ENCODE peak calls at places on chromosomes 2 and 18, in four cellular contexts. Z is GM06990, C is left ventricle myocardium superior, N is MM.1S. W is an unnamed sample.

GRCh38 chr2:20334645-20335203 is 15.9 kb downstream of the PUM2 start:
- DNase-seq in C (no peak), N (no peak), Z (no peak), W (no peak)

GRCh38 chr18:76927216-76927725 is 104.9 kb downstream of the ZNF236 start:
- DNase-seq in Z (no peak), N (no peak), C (no peak), W (no peak)

GRCh38 chr18:47680488-47680887 is 250.0 kb downstream of the SMAD2 start:
- DNase-seq in Z (peak; percentile 49), N (no peak), C (no peak), W (peak; percentile 9)

GRCh38 chr2:158024288-158024898 is 77.3 kb upstream of the UPP2 start:
- DNase-seq in Z (no peak), C (peak; percentile 56), N (peak; percentile 68), W (peak; percentile 21)

GRCh38 chr18:52156166-52156565 is 183.8 kb upstream of the DCC start:
- DNase-seq in Z (no peak), N (no peak), C (no peak), W (no peak)

GRCh38 chr18:40079786-40080185 is 1875.2 kb upstream of the PIK3C3 start:
- DNase-seq in N (no peak), C (no peak), Z (no peak), W (no peak)

GRCh38 chr2:86518498-86518897 is 44.7 kb downstream of the CHMP3 start:
- DNase-seq in Z (no peak), N (peak; percentile 23), C (no peak), W (no peak)

GRCh38 chr2:239767016-239767905 is 257.9 kb downstream of the NDUFA10 start:
- DNase-seq in N (peak; percentile 69), C (no peak), Z (no peak), W (no peak)

GRCh38 chr2:94997981-94998920 is 27.3 kb upstream of the MAL start:
- DNase-seq in Z (no peak), C (no peak), N (no peak), W (no peak)

GRCh38 chr2:20524412-20525040 is 77.7 kb downstream of the RHOB start:
- DNase-seq in N (no peak), Z (peak; percentile 30), C (peak; percentile 66), W (peak; percentile 24)

GRCh38 chr2:30744823-30745222 is 62.4 kb downstream of the CAPN13 start:
- DNase-seq in C (no peak), Z (no peak), N (no peak), W (no peak)

GRCh38 chr2:226581004-226581403 is 218.6 kb downstream of the IRS1 start:
- DNase-seq in N (no peak), Z (no peak), C (no peak), W (no peak)

GRCh38 chr2:27085670-27086089 is 892 bp upstream of the KHK start:
- DNase-seq in Z (peak; percentile 52), C (peak; percentile 91), N (peak; percentile 59), W (no peak)

GRCh38 chr2:175600024-175600831 is 401.8 kb downstream of the LNPK start:
- DNase-seq in N (no peak), Z (no peak), C (peak; percentile 28), W (no peak)

GRCh38 chr2:228841475-228841874 is 429.6 kb downstream of the PID1 start:
- DNase-seq in Z (no peak), N (no peak), C (no peak), W (no peak)

GRCh38 chr18:2979871-2980606 is 32.9 kb downstream of the LPIN2 start:
- DNase-seq in Z (no peak), C (no peak), N (no peak), W (no peak)

GRCh38 chr2:179460530-179460929 is 195.9 kb upstream of the SESTD1 start:
- DNase-seq in C (no peak), N (no peak), Z (no peak), W (no peak)

GRCh38 chr2:240369725-240370585 is 65.5 kb upstream of the GPC1 start:
- DNase-seq in Z (no peak), C (peak; percentile 88), N (no peak), W (no peak)

GRCh38 chr18:24054130-24054529 is 39.6 kb downstream of the TTC39C start:
- DNase-seq in C (no peak), N (no peak), Z (no peak), W (no peak)

GRCh38 chr2:149365826-149366583 is 35.6 kb downstream of the LYPD6 start:
- DNase-seq in Z (no peak), C (no peak), N (no peak), W (no peak)

GRCh38 chr2:236823976-236824375 is 254.4 kb downstream of the ACKR3 start:
- DNase-seq in C (no peak), N (no peak), Z (no peak), W (no peak)

GRCh38 chr2:118521960-118522359 is 325.5 kb downstream of the EN1 start:
- DNase-seq in N (no peak), C (no peak), Z (no peak), W (no peak)

GRCh38 chr2:4408311-4408710 is 704.9 kb downstream of the DCDC2C start:
- DNase-seq in N (no peak), Z (no peak), C (no peak), W (no peak)

GRCh38 chr2:44578401-44579135 is 216.8 kb downstream of the CAMKMT start:
- DNase-seq in Z (peak; percentile 48), C (no peak), N (peak; percentile 11), W (peak; percentile 5)

GRCh38 chr18:11672846-11673454 is 16.1 kb upstream of the GNAL start:
- DNase-seq in Z (no peak), N (no peak), C (no peak), W (no peak)

GRCh38 chr2:15955232-15955983 is 15.1 kb downstream of the MYCN start:
- DNase-seq in Z (no peak), C (no peak), N (no peak), W (no peak)

GRCh38 chr18:58645398-58645797 is 16.5 kb upstream of the ALPK2 start:
- DNase-seq in N (no peak), Z (no peak), C (no peak), W (no peak)

GRCh38 chr18:75727479-75727878 is 300.0 kb upstream of the SMIM21 start:
- DNase-seq in N (no peak), Z (no peak), C (peak; percentile 70), W (no peak)

GRCh38 chr2:183010112-183010511 is 28.1 kb downstream of the NCKAP1 start:
- DNase-seq in C (peak; percentile 40), Z (no peak), N (no peak), W (no peak)

GRCh38 chr2:224691563-224691962 is 24.6 kb downstream of the CCDC195 start:
- DNase-seq in Z (no peak), N (no peak), C (no peak), W (no peak)

GRCh38 chr2:225637199-225637598 is 237.7 kb downstream of the NYAP2 start:
- DNase-seq in C (no peak), N (no peak), Z (no peak), W (no peak)

GRCh38 chr2:3466966-3467365 is 52.4 kb downstream of the ADI1 start:
- DNase-seq in Z (no peak), C (no peak), N (no peak), W (no peak)

GRCh38 chr2:128667391-128667790 is 348.7 kb upstream of the HS6ST1 start:
- DNase-seq in C (no peak), N (no peak), Z (no peak), W (no peak)